ENCODE peak calls at places on chromosome 20, in five cellular contexts. R is NCI-H345, P is H1, B is GDM1, Y is KBM-7. S is an unnamed sample.

GRCh38 chr20:22863881-22864280 is 171.2 kb upstream of the SSTR4 start:
- DNase-seq in R (no peak), P (no peak), B (no peak), Y (no peak), S (no peak)

GRCh38 chr20:44695295-44696230 is 19.6 kb upstream of the CCN5 start:
- DNase-seq in R (no peak), P (no peak), B (no peak), Y (no peak), S (no peak)

GRCh38 chr20:58907481-58908137 is 55.1 kb downstream of the GNAS start:
- DNase-seq in R (peak), P (no peak), B (peak), Y (peak), S (no peak)

GRCh38 chr20:60695223-60695622 is 556.8 kb upstream of the CDH4 start:
- DNase-seq in R (no peak), P (no peak), B (peak), Y (no peak), S (no peak)

GRCh38 chr20:57867181-57867803 is 157.5 kb upstream of the PMEPA1 start:
- DNase-seq in R (no peak), P (peak), B (no peak), Y (no peak), S (no peak)

GRCh38 chr20:11328839-11329238 is 588.9 kb upstream of the BTBD3 start:
- DNase-seq in R (no peak), P (no peak), B (no peak), Y (no peak), S (no peak)

GRCh38 chr20:17533396-17533795 is 2.2 kb upstream of the BFSP1 start:
- DNase-seq in R (peak), P (no peak), B (peak), Y (peak), S (peak)

GRCh38 chr20:43969069-43969468 is 54.4 kb downstream of the TOX2 start:
- DNase-seq in R (no peak), P (no peak), B (no peak), Y (no peak), S (no peak)

GRCh38 chr20:23640873-23641667 is 3.3 kb upstream of the CST3 start:
- DNase-seq in R (no peak), P (no peak), B (no peak), Y (no peak), S (no peak)

GRCh38 chr20:43458422-43458924 is 777 bp downstream of the SRSF6 start:
- DNase-seq in R (no peak), P (no peak), B (no peak), Y (no peak), S (no peak)

GRCh38 chr20:59030911-59031310 is 1.2 kb downstream of the ATP5F1E start:
- DNase-seq in R (no peak), P (no peak), B (no peak), Y (peak), S (no peak)

GRCh38 chr20:684676-685319 is 9.2 kb upstream of the SCRT2 start:
- DNase-seq in R (no peak), P (no peak), B (no peak), Y (no peak), S (no peak)

GRCh38 chr20:51348866-51349265 is 193.7 kb downstream of the NFATC2 start:
- DNase-seq in R (no peak), P (no peak), B (no peak), Y (no peak), S (no peak)